ENCODE peak calls at places on chromosomes 2 and 18, in nine cellular contexts. Z is pancreas; H is T-helper 2 cell; D is HFF-Myc; M is activated CD4-positive, CD25-positive, alpha-beta regulatory T cell treated with anti-CD3 and anti-CD28 coated beads, Interleukin-2, amount 50 U/mL, for 72 hours; X is posterior cingulate gyrus; L is NCI-H1694 treated with DMSO at 0.1 percent for 48 hours; U is ureter; Q is cortex of kidney. K is an unnamed sample.

GRCh38 chr2:62344472-62344871 is 148.6 kb downstream of the B3GNT2 start:
- DNase-seq in D (no peak), U (no peak), M (no peak), X (no peak), H (no peak), L (no peak), Q (no peak), Z (no peak), K (no peak)

GRCh38 chr18:35590935-35591334 is 9.4 kb downstream of the GALNT1 start:
- DNase-seq in M (no peak), X (no peak), U (no peak), L (no peak), H (no peak), Q (no peak), D (no peak), Z (no peak), K (no peak)

GRCh38 chr18:3458378-3458777 is 8.4 kb downstream of the TGIF1 start:
- DNase-seq in H (peak), U (no peak), X (no peak), M (no peak), Q (no peak), Z (no peak), L (no peak), D (no peak), K (no peak)

GRCh38 chr18:54392621-54393023 is 34.9 kb downstream of the C18orf54 start:
- DNase-seq in D (peak), Q (no peak), L (peak), M (no peak), H (peak), Z (no peak), U (no peak), X (no peak), K (peak)

GRCh38 chr2:220117010-220117409 is 489.6 kb downstream of the SLC4A3 start:
- DNase-seq in X (no peak), D (no peak), U (no peak), M (no peak), L (no peak), H (no peak), Q (no peak), Z (no peak), K (no peak)

GRCh38 chr2:239313251-239313650 is 87.6 kb downstream of the HDAC4 start:
- DNase-seq in Q (no peak), L (no peak), M (peak), U (peak), H (no peak), X (no peak), Z (no peak), D (no peak), K (no peak)

GRCh38 chr2:234308814-234309195 is 188.1 kb downstream of the ARL4C start:
- DNase-seq in H (peak), U (no peak), L (no peak), M (no peak), X (no peak), Z (peak), Q (no peak), D (no peak), K (peak)

GRCh38 chr18:8865934-8866333 is 160.6 kb downstream of the MTCL1 start:
- DNase-seq in D (no peak), X (no peak), Q (no peak), L (no peak), H (no peak), Z (no peak), U (no peak), M (no peak), K (no peak)

GRCh38 chr2:58920001-58920400 is 678.9 kb upstream of the FANCL start:
- DNase-seq in X (no peak), Z (no peak), Q (no peak), H (no peak), M (no peak), U (no peak), L (no peak), D (no peak), K (no peak)

GRCh38 chr2:240968731-240969624 is 29.4 kb upstream of the SNED1 start:
- DNase-seq in Z (no peak), M (no peak), Q (no peak), H (no peak), X (peak), L (no peak), D (no peak), U (no peak), K (peak)

GRCh38 chr2:175432021-175432420 is 250.5 kb upstream of the ATP5MC3 start:
- DNase-seq in M (no peak), H (no peak), L (peak), X (no peak), Z (no peak), Q (no peak), U (no peak), D (no peak), K (no peak)

GRCh38 chr2:214193943-214194342 is 216.9 kb upstream of the VWC2L start:
- DNase-seq in D (peak), X (no peak), H (no peak), L (no peak), Z (no peak), M (no peak), U (no peak), Q (no peak), K (no peak)

GRCh38 chr2:179749210-179749609 is 112.2 kb downstream of the ZNF385B start:
- DNase-seq in U (no peak), Q (no peak), H (no peak), M (no peak), L (no peak), Z (no peak), D (peak), X (no peak), K (no peak)

GRCh38 chr18:10784596-10785202 is 258.9 kb downstream of the NAPG start:
- DNase-seq in U (no peak), Z (no peak), D (no peak), M (no peak), X (no peak), Q (no peak), H (no peak), L (no peak), K (no peak)

GRCh38 chr18:10419420-10420103 is 34.9 kb upstream of the APCDD1 start:
- DNase-seq in M (no peak), Q (no peak), L (no peak), Z (no peak), D (no peak), H (no peak), X (no peak), U (no peak), K (no peak)

GRCh38 chr2:8027387-8027786 is 654.5 kb upstream of the ID2 start:
- DNase-seq in H (no peak), U (no peak), Z (no peak), D (no peak), L (no peak), X (no peak), M (no peak), Q (no peak), K (no peak)

GRCh38 chr2:1867141-1867540 is 122.8 kb upstream of the PXDN start:
- DNase-seq in U (no peak), M (no peak), Z (no peak), Q (no peak), D (no peak), L (no peak), H (no peak), X (no peak), K (no peak)

GRCh38 chr2:136167721-136168470 is 49.9 kb upstream of the CXCR4 start:
- DNase-seq in M (no peak), H (no peak), D (no peak), Q (no peak), X (no peak), U (no peak), Z (no peak), L (no peak), K (no peak)

GRCh38 chr18:11937874-11938478 is 29.9 kb upstream of the MPPE1 start:
- DNase-seq in L (peak), Q (no peak), M (peak), H (peak), U (peak), Z (peak), D (no peak), X (peak), K (peak)

GRCh38 chr18:13680612-13681011 is 45.7 kb downstream of the FAM210A start:
- DNase-seq in U (no peak), H (no peak), X (peak), D (no peak), Q (no peak), Z (no peak), L (no peak), M (no peak), K (peak)

GRCh38 chr2:45905643-45905969 is 254.1 kb downstream of the PRKCE start:
- DNase-seq in Q (no peak), U (no peak), H (no peak), Z (no peak), L (no peak), M (no peak), X (no peak), D (no peak), K (no peak)

GRCh38 chr2:71576541-71576940 is 123.2 kb downstream of the DYSF start:
- DNase-seq in H (no peak), X (peak), Z (no peak), Q (no peak), D (no peak), L (no peak), M (no peak), U (no peak), K (peak)

GRCh38 chr18:37956020-37956419 is 390.4 kb upstream of the CELF4 start:
- DNase-seq in X (no peak), H (no peak), U (no peak), L (no peak), M (no peak), Q (no peak), Z (no peak), D (no peak), K (no peak)

K was measured in midbrain.